ENCODE peak calls at places on chromosomes 12 and 14, in five cellular contexts. G is heart left ventricle; E is pons; X is stimulated activated naive CD4-positive, alpha-beta T cell; Z is AG08395. K is an unnamed sample.

GRCh38 chr12:91781114-91781513 is 364.5 kb downstream of the BTG1 start:
- DNase-seq in X (no peak), Z (peak; percentile 9), G (no peak), E (no peak), K (no peak)

GRCh38 chr12:116948298-116948697 is 37.5 kb downstream of the FBXW8 start:
- DNase-seq in E (no peak), G (no peak), X (no peak), Z (no peak), K (no peak)

GRCh38 chr14:32381869-32382268 is 52.8 kb downstream of the AKAP6 start:
- DNase-seq in E (no peak), Z (no peak), G (no peak), X (no peak), K (no peak)

GRCh38 chr12:122790393-122791075 is 16.2 kb downstream of the CCDC62 start:
- DNase-seq in G (no peak), Z (peak; percentile 66), X (no peak), E (no peak), K (no peak)

GRCh38 chr12:96571101-96571862 is 81.9 kb downstream of the CFAP54 start:
- DNase-seq in E (no peak), Z (no peak), G (no peak), X (no peak), K (no peak)

GRCh38 chr12:66438601-66439000 is 136.3 kb downstream of the HELB start:
- DNase-seq in G (no peak), Z (no peak), X (no peak), E (no peak), K (no peak)

GRCh38 chr12:71664411-71665108 is 459 bp downstream of the THAP2 start:
- DNase-seq in Z (no peak), G (no peak), E (no peak), X (no peak), K (no peak)

GRCh38 chr12:97426485-97427116 is 36.0 kb upstream of the RMST start:
- DNase-seq in E (no peak), Z (no peak), G (no peak), X (no peak), K (no peak)

GRCh38 chr12:101051901-101052550 is 158.0 kb downstream of the SLC5A8 start:
- DNase-seq in G (no peak), X (no peak), E (no peak), Z (peak; percentile 74), K (peak; percentile 61)

GRCh38 chr12:122308811-122309210 is 42.5 kb upstream of the VPS33A start:
- DNase-seq in X (no peak), Z (peak; percentile 35), G (no peak), E (no peak), K (no peak)

GRCh38 chr12:88572785-88573565 is 7.3 kb downstream of the KITLG start:
- DNase-seq in Z (no peak), X (no peak), E (no peak), G (no peak), K (no peak)

GRCh38 chr12:110176745-110177144 is 52.6 kb downstream of the IFT81 start:
- DNase-seq in X (no peak), E (no peak), G (no peak), Z (no peak), K (no peak)

GRCh38 chr12:10719482-10719881 is 3.6 kb downstream of the YBX3 start:
- DNase-seq in X (no peak), Z (no peak), G (peak; percentile 62), E (no peak), K (no peak)

GRCh38 chr14:65075628-65076325 is 26.5 kb downstream of the MAX start:
- DNase-seq in E (peak; percentile 53), Z (no peak), X (no peak), G (no peak), K (no peak)

GRCh38 chr14:40762685-40763084 is 844.0 kb upstream of the LRFN5 start:
- DNase-seq in G (no peak), E (no peak), X (no peak), Z (no peak), K (no peak)

GRCh38 chr14:59900536-59900935 is 19.4 kb upstream of the LRRC9 start:
- DNase-seq in Z (no peak), E (no peak), X (no peak), G (no peak), K (no peak)